ENCODE peak calls at places on chromosomes 5 and 9, in six cellular contexts. O, V, I, U, B and M are unnamed samples.
A peak's percentile ranks its signal among the peaks of the same experiment; 100 is the strongest.

GRCh38 chr5:125377151-125377550 is 630.7 kb upstream of the ZNF608 start:
- DNase-seq in O (no peak), V (no peak), I (no peak), U (no peak), B (no peak), M (no peak)

GRCh38 chr9:110104201-110104845 is 103.6 kb downstream of the C9orf152 start:
- DNase-seq in O (peak; percentile 20), V (no peak), I (no peak), U (no peak), B (peak; percentile 58), M (no peak)

GRCh38 chr5:177448244-177448950 is 1.8 kb downstream of the PRR7 start:
- DNase-seq in O (no peak), V (no peak), I (no peak), U (no peak), B (no peak), M (no peak)

GRCh38 chr9:125696106-125696647 is 10.8 kb downstream of the MAPKAP1 start:
- DNase-seq in O (no peak), V (no peak), I (no peak), U (no peak), B (no peak), M (no peak)

GRCh38 chr5:4362411-4362810 is 766.8 kb downstream of the IRX1 start:
- DNase-seq in O (no peak), V (no peak), I (no peak), U (no peak), B (no peak), M (no peak)

GRCh38 chr5:66655395-66656324 is 59.5 kb downstream of the MAST4 start:
- DNase-seq in O (no peak), V (no peak), I (no peak), U (no peak), B (no peak), M (no peak)

GRCh38 chr5:149317281-149318048 is 27.8 kb upstream of the GRPEL2 start:
- DNase-seq in O (peak; percentile 55), V (no peak), I (peak; percentile 26), U (peak; percentile 18), B (peak; percentile 56), M (peak; percentile 43)

GRCh38 chr5:1736889-1737711 is 62.5 kb downstream of the MRPL36 start:
- DNase-seq in O (no peak), V (no peak), I (no peak), U (no peak), B (no peak), M (peak; percentile 10)

GRCh38 chr5:141369994-141370848 is at the start of gene PCDHGB3:
- DNase-seq in O (peak; percentile 83), V (no peak), I (no peak), U (peak; percentile 22), B (peak; percentile 71), M (no peak)

GRCh38 chr5:109692852-109693251 is 3.1 kb downstream of the MAN2A1 start:
- DNase-seq in O (peak; percentile 39), V (no peak), I (no peak), U (no peak), B (no peak), M (no peak)

GRCh38 chr9:90107021-90107771 is 502.4 kb downstream of the GADD45G start:
- DNase-seq in O (no peak), V (no peak), I (no peak), U (no peak), B (no peak), M (peak; percentile 51)

GRCh38 chr5:30040483-30041116 is 1152.9 kb upstream of the CDH6 start:
- DNase-seq in O (peak; percentile 59), V (no peak), I (peak; percentile 74), U (no peak), B (peak; percentile 1), M (no peak)

GRCh38 chr5:102628449-102629175 is 126.5 kb upstream of the PAM start:
- DNase-seq in O (no peak), V (no peak), I (no peak), U (no peak), B (peak; percentile 74), M (no peak)

GRCh38 chr5:42157215-42157614 is 232.1 kb downstream of the FBXO4 start:
- DNase-seq in O (no peak), V (no peak), I (no peak), U (no peak), B (no peak), M (no peak)

GRCh38 chr9:127154390-127155191 is 32.2 kb upstream of the ANGPTL2 start:
- DNase-seq in O (peak; percentile 59), V (no peak), I (no peak), U (no peak), B (peak; percentile 60), M (no peak)

GRCh38 chr5:153659337-153659736 is 168.9 kb downstream of the GRIA1 start:
- DNase-seq in O (no peak), V (no peak), I (no peak), U (no peak), B (peak; percentile 90), M (no peak)

GRCh38 chr5:59728356-59728755 is 165.2 kb downstream of the PDE4D start:
- DNase-seq in O (no peak), V (no peak), I (no peak), U (no peak), B (no peak), M (no peak)

GRCh38 chr9:124489222-124489621 is 18.0 kb downstream of the NR5A1 start:
- DNase-seq in O (no peak), V (no peak), I (no peak), U (no peak), B (peak; percentile 69), M (no peak)

GRCh38 chr5:133713209-133713608 is 100.9 kb upstream of the FSTL4 start:
- DNase-seq in O (no peak), V (no peak), I (no peak), U (no peak), B (no peak), M (no peak)

GRCh38 chr9:72041775-72042194 is 18.6 kb downstream of the C9orf57 start:
- DNase-seq in O (no peak), V (no peak), I (no peak), U (no peak), B (peak; percentile 76), M (peak; percentile 59)

GRCh38 chr9:92140074-92140753 is 25.0 kb upstream of the SPTLC1 start:
- DNase-seq in O (peak; percentile 76), V (peak; percentile 9), I (peak; percentile 76), U (peak; percentile 44), B (peak; percentile 72), M (peak; percentile 96)

GRCh38 chr5:88551724-88552345 is 283.2 kb upstream of the TMEM161B start:
- DNase-seq in O (no peak), V (no peak), I (peak; percentile 81), U (no peak), B (no peak), M (no peak)

GRCh38 chr9:33297455-33297854 is 7.1 kb downstream of the NFX1 start:
- DNase-seq in O (peak; percentile 90), V (no peak), I (no peak), U (no peak), B (no peak), M (no peak)

GRCh38 chr9:109542922-109543321 is 44.8 kb upstream of the PTPN3 start:
- DNase-seq in O (no peak), V (no peak), I (no peak), U (no peak), B (no peak), M (no peak)

GRCh38 chr5:132422720-132423442 is 53.4 kb downstream of the SLC22A5 start:
- DNase-seq in O (peak; percentile 85), V (no peak), I (no peak), U (no peak), B (peak; percentile 40), M (peak; percentile 85)